ENCODE peak calls at places on chromosome 14, in four cellular contexts. R is kidney epithelial cell, V is NB4, Z is mucosa of descending colon. W is an unnamed sample.

GRCh38 chr14:98935921-98936320 is 336.1 kb downstream of the BCL11B start:
- DNase-seq in Z (no peak), R (no peak), V (no peak), W (no peak)

GRCh38 chr14:35556548-35556947 is 22.6 kb downstream of the INSM2 start:
- DNase-seq in Z (no peak), R (no peak), V (no peak), W (no peak)

GRCh38 chr14:35113308-35113950 is 8.4 kb downstream of the PPP2R3C start:
- DNase-seq in V (no peak), R (no peak), Z (no peak), W (no peak)

GRCh38 chr14:35114036-35114435 is 7.8 kb downstream of the PPP2R3C start:
- DNase-seq in R (no peak), V (no peak), Z (no peak), W (no peak)

GRCh38 chr14:104143521-104144452 is 5.4 kb downstream of the KIF26A start:
- DNase-seq in Z (peak), V (no peak), R (no peak), W (no peak)

GRCh38 chr14:76091036-76091435 is 60.7 kb upstream of the GPATCH2L start:
- DNase-seq in R (no peak), Z (no peak), V (peak), W (no peak)

GRCh38 chr14:82055511-82055910 is 521.9 kb upstream of the SEL1L start:
- DNase-seq in V (no peak), Z (no peak), R (no peak), W (no peak)

GRCh38 chr14:72804653-72805180 is 89.2 kb downstream of the DPF3 start:
- DNase-seq in V (no peak), R (no peak), Z (no peak), W (no peak)

GRCh38 chr14:21476526-21476924 is 234 bp downstream of the RAB2B start:
- DNase-seq in V (no peak), Z (peak), R (no peak), W (no peak)

GRCh38 chr14:103520657-103521437 is 1.8 kb downstream of the CKB start:
- DNase-seq in Z (peak), R (no peak), V (peak), W (no peak)

GRCh38 chr14:57245941-57246340 is 22.8 kb downstream of the EXOC5 start:
- DNase-seq in Z (no peak), R (no peak), V (no peak), W (no peak)

GRCh38 chr14:35576260-35576659 is 42.3 kb downstream of the INSM2 start:
- DNase-seq in Z (no peak), V (no peak), R (no peak), W (no peak)

GRCh38 chr14:22836301-22837058 is at the start of gene MMP14:
- DNase-seq in Z (peak), V (peak), R (no peak), W (no peak)

GRCh38 chr14:103058209-103059055 is 1.1 kb upstream of the CDC42BPB start:
- DNase-seq in R (no peak), Z (no peak), V (no peak), W (no peak)

GRCh38 chr14:104684449-104684821 is 5.0 kb upstream of the INF2 start:
- DNase-seq in Z (no peak), V (no peak), R (no peak), W (no peak)

GRCh38 chr14:30855345-30856037 is 18.9 kb upstream of the COCH start:
- DNase-seq in V (no peak), R (no peak), Z (no peak), W (no peak)

GRCh38 chr14:24259282-24260025 is 3.5 kb downstream of the TGM1 start:
- DNase-seq in R (no peak), V (no peak), Z (no peak), W (no peak)

GRCh38 chr14:76391981-76392690 is 16.2 kb downstream of the ESRRB start:
- DNase-seq in V (no peak), Z (no peak), R (no peak), W (no peak)

GRCh38 chr14:91113829-91114078 is at the start of gene DGLUCY:
- DNase-seq in V (no peak), R (no peak), Z (peak), W (no peak)

GRCh38 chr14:91509083-91509877 is 830 bp downstream of the PPP4R3A start:
- DNase-seq in R (no peak), V (peak), Z (peak), W (no peak)

GRCh38 chr14:62189698-62190097 is 427.5 kb downstream of the SNAPC1 start:
- DNase-seq in Z (no peak), R (no peak), V (no peak), W (no peak)

GRCh38 chr14:97215263-97215969 is 418.2 kb downstream of the VRK1 start:
- DNase-seq in V (no peak), Z (no peak), R (no peak), W (no peak)

GRCh38 chr14:32576088-32576795 is 247.1 kb downstream of the AKAP6 start:
- DNase-seq in Z (no peak), V (peak), R (no peak), W (no peak)

GRCh38 chr14:23370221-23370620 is 2.4 kb upstream of the IL25 start:
- DNase-seq in Z (no peak), R (no peak), V (no peak), W (no peak)

GRCh38 chr14:91369628-91370445 is 47.8 kb downstream of the CCDC88C start:
- DNase-seq in R (no peak), V (no peak), Z (no peak), W (no peak)

GRCh38 chr14:84554136-84554535 is 975.8 kb upstream of the FLRT2 start:
- DNase-seq in R (no peak), V (no peak), Z (no peak), W (no peak)

GRCh38 chr14:35336171-35337073 is 44.2 kb downstream of the PSMA6 start:
- DNase-seq in V (peak), Z (peak), R (no peak), W (no peak)

GRCh38 chr14:74882103-74882920 is 596 bp downstream of the DLST start:
- DNase-seq in V (peak), R (no peak), Z (peak), W (no peak)

GRCh38 chr14:87992720-87993484 is at the start of gene GALC:
- DNase-seq in R (peak), V (peak), Z (peak), W (peak)

GRCh38 chr14:92460541-92460915 is 53.1 kb upstream of the RIN3 start:
- DNase-seq in Z (no peak), R (no peak), V (no peak), W (no peak)

GRCh38 chr14:102822311-102822863 is 45.1 kb downstream of the TRAF3 start:
- DNase-seq in R (no peak), V (no peak), Z (no peak), W (no peak)

GRCh38 chr14:104333903-104334811 is 195.8 kb downstream of the KIF26A start:
- DNase-seq in R (no peak), V (no peak), Z (peak), W (no peak)

GRCh38 chr14:34837801-34838322 is 37.3 kb downstream of the BAZ1A start:
- DNase-seq in Z (no peak), V (no peak), R (no peak), W (no peak)

GRCh38 chr14:77985235-77985634 is 184.9 kb upstream of the NRXN3 start:
- DNase-seq in R (no peak), V (no peak), Z (no peak), W (no peak)

GRCh38 chr14:77979171-77979570 is 179.3 kb downstream of the ADCK1 start:
- DNase-seq in Z (no peak), V (no peak), R (no peak), W (no peak)

GRCh38 chr14:77980475-77981321 is 180.8 kb downstream of the ADCK1 start:
- DNase-seq in V (peak), R (no peak), Z (peak), W (no peak)

GRCh38 chr14:77979666-77980351 is 179.9 kb downstream of the ADCK1 start:
- DNase-seq in Z (no peak), R (no peak), V (peak), W (peak)
- TF ChIP-seq CTCF in Z (no peak), R (peak), V (peak), W (no peak)

DNA sequence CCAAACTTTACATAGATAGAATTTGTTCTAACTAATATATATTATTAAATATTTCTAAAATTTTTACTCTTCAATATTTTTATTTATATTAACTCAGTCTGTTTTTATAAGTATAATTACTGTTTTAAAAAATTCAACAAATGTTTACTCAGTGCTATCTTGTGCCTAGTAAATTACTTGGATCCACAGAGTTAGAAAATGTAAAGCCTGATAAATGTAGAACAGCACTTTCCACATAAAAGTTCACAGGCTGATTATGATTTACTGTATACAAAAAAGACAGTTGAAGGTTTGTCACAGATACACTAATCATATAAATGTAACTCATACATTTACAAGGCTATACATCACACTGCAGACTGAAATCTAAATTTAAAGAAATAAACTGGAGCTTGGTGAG is 170.0 kb downstream of the FOXG1 start:
- DNase-seq in Z (no peak), R (no peak), V (no peak), W (no peak)
- H3K4me3 ChIP-seq in Z (no peak), R (no peak), V (no peak), W (no peak)

DNA sequence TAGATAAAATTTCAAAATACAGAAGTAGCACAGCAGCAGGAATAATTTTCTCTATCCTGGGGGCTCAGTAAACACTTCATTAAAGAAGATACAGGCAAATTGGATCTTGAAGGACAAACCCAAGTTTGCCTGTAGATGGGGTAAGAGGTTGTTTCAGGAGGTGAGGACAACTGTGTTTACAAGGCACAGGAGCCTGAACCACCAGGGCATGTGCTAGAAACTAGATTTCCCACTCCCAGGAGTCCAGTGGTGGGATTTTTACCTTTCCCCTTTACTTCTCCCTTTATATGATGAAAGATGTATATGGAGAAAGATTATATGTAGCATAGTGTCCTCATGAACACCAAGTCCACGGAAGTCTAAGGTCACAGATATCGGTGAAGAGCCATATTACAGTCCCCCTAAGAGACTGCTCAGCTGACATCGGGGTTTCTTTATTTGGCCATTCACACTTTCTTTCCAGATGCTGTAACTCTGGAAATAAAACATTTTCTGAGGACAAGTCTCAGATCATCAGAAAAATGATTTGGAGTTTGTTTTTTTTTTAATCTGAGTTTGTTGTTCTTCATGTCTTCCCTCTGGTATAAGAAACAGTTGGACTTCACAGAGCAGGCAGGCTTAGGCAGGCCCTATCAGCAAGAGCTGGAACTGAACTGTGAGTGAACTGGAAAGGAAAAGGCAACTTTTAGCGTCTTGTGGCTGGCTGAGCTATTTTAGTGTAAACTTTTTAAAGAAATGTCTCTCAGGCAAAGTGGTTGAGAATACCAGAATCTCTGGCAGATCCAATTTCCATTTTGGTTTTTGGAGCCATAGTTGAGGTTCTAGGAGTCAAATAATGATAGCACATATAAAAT is 8.0 kb upstream of the EVL start:
- DNase-seq in R (no peak), Z (no peak), V (peak), W (no peak)
- TF ChIP-seq CTCF in R (peak), Z (no peak), V (peak), W (peak)

GRCh38 chr14:59026086-59026485 is 162.4 kb upstream of the DAAM1 start:
- DNase-seq in V (no peak), R (no peak), Z (no peak), W (no peak)

GRCh38 chr14:59032821-59033220 is 155.6 kb upstream of the DAAM1 start:
- DNase-seq in V (no peak), Z (no peak), R (no peak), W (no peak)

DNA sequence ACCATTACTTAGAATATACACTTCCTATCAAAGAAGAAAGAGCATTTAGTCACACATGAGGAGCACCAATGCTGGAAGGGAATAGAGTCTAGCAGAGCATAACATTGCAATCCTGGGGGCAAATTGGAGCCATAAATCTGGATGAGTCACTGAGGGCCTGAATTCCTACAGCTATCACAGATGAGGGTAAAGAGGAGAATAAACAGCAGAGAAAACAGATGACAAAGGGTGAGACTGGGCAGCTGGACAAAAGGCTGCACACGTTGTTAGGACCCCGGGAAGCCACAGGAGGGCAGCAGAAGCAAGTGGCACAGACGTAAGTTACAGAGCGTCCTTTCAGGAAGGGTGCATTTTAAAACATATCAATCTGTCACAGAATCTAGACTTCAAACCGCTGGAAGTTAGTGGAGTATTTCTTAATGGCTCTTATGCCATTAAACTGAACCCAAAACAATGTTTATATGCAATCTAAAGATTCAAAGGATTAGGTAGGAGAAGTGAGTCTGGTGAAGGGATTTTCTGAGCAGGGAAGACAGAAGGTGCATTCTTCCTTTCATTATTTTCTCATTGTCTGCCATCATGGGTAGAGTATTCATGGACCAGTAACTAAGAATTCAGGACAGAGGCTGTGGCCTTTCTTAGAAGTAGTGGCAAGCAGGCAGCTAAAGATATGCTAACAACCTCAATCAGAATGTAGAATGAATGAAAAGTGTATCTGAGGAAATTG is 159.8 kb upstream of the DAAM1 start:
- DNase-seq in V (peak), Z (no peak), R (peak), W (peak)
- H3K4me3 ChIP-seq in V (no peak), Z (no peak), R (no peak), W (no peak)

GRCh38 chr14:64958201-64958600 is 13.9 kb downstream of the RAB15 start:
- DNase-seq in V (no peak), R (no peak), Z (no peak), W (no peak)

GRCh38 chr14:64956697-64957412 is 14.3 kb upstream of the GPX2 start:
- DNase-seq in R (no peak), V (no peak), Z (no peak), W (no peak)

GRCh38 chr14:64960762-64961276 is 11.3 kb downstream of the RAB15 start:
- DNase-seq in V (peak), Z (no peak), R (no peak), W (no peak)

GRCh38 chr14:64955297-64955696 is 12.8 kb upstream of the GPX2 start:
- DNase-seq in V (no peak), R (no peak), Z (no peak), W (no peak)

DNA sequence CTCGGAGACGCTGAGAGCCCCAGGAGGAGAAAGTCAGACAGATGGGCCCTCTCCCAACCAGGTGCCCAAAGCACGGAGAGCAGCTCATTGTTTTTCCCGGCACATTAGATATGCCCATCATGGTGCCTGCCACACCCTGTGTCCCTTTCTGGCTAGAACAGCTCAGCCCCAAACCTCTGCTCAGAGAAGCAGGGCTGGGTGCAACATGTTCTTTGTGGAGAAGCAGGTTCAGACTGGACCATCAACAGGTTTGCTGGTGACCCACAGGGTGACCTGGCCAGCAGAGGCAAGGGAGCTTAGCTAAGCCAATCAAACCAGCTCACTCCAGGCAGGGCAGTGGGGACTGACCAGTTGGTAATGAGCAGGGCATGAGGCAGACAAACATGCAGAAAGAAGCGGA is 13.4 kb downstream of the RAB15 start:
- DNase-seq in R (no peak), V (no peak), Z (no peak), W (no peak)
- TF ChIP-seq CTCF in R (no peak), V (no peak), Z (no peak), W (no peak)

GRCh38 chr14:93958567-93959238 is 17.7 kb downstream of the ASB2 start:
- DNase-seq in R (no peak), V (no peak), Z (no peak), W (no peak)
- H3K4me3 ChIP-seq in R (no peak), V (no peak), Z (no peak), W (no peak)

DNA sequence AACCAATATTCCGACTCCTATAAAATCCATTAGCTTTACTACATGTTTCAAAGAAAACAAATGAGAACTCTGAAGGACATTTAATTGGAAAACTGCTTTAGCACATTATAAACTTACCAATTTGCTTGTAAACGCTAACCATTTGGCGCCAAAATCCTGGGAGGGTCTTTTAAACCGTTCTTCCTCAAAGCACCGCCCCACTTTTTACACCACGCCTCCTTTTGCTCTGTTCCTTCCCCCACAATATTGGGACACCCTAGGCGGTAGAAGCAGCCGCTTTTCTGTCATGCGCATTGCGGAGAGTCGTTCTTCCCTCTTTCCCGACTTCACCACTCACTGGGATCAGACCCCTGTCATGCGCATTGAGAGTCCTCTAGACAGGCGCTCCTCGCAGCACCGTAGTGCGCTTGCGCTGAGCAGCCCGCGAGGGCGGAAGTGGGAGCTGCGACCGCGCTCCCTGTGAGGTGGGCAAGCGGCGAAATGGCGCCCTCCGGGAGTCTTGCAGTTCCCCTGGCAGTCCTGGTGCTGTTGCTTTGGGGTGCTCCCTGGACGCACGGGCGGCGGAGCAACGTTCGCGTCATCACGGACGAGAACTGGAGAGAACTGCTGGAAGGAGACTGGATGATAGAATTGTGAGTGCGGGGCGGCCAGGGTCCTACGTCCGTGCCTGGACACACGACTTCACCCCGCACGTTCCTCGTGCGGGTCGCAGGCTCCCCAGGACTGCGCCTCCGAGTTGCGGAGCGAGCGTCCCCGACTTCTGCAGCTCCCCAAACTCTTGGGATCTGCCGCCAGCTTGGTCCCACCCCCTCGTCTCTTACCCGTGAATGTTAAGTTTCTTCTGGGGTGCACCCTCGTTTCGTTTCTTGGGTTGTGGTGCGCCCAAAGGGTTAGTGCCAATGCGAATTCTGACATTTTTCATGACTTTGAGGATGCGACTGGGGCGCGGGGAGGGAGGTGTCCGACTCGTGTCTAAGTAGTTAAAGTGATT is at the start of gene TMX1:
- DNase-seq in R (peak), V (peak), Z (peak), W (peak)
- TF ChIP-seq CTCF in R (peak), V (no peak), Z (no peak), W (no peak)

W was measured in AG09309.